ENCODE peak calls at places on chromosomes 13 and 19, in six cellular contexts. One of them, this sample, is unnamed.

GRCh38 chr19:14786421-14786851 is 8.1 kb upstream of the ADGRE2 start:
- DNase-seq in endothelial cell of umbilical vein: no peak
- DNase-seq in transverse colon: no peak
- DNase-seq in H1: no peak
- DNase-seq in upper lobe of left lung: peak
- DNase-seq in breast epithelium: no peak
- DNase-seq in this sample: peak

GRCh38 chr13:43473437-43473836 is 313.3 kb downstream of the ENOX1 start:
- DNase-seq in endothelial cell of umbilical vein: peak
- DNase-seq in transverse colon: no peak
- DNase-seq in H1: no peak
- DNase-seq in upper lobe of left lung: no peak
- DNase-seq in breast epithelium: no peak
- DNase-seq in this sample: no peak

GRCh38 chr19:2235396-2236284 is 489 bp downstream of the PLEKHJ1 start:
- DNase-seq in endothelial cell of umbilical vein: no peak
- DNase-seq in transverse colon: peak
- DNase-seq in H1: no peak
- DNase-seq in upper lobe of left lung: no peak
- DNase-seq in breast epithelium: no peak
- DNase-seq in this sample: no peak

GRCh38 chr13:32010137-32010536 is 21.4 kb upstream of the FRY start:
- DNase-seq in endothelial cell of umbilical vein: no peak
- DNase-seq in transverse colon: no peak
- DNase-seq in H1: no peak
- DNase-seq in upper lobe of left lung: no peak
- DNase-seq in breast epithelium: no peak
- DNase-seq in this sample: no peak

GRCh38 chr13:62293081-62293480 is 877.4 kb upstream of the PCDH20 start:
- DNase-seq in endothelial cell of umbilical vein: no peak
- DNase-seq in transverse colon: no peak
- DNase-seq in H1: no peak
- DNase-seq in upper lobe of left lung: no peak
- DNase-seq in breast epithelium: no peak
- DNase-seq in this sample: no peak

GRCh38 chr19:42362891-42363440 is 27.1 kb downstream of the CNFN start:
- DNase-seq in endothelial cell of umbilical vein: no peak
- DNase-seq in transverse colon: no peak
- DNase-seq in H1: no peak
- DNase-seq in upper lobe of left lung: no peak
- DNase-seq in breast epithelium: no peak
- DNase-seq in this sample: no peak

GRCh38 chr13:37479901-37480300 is 118.7 kb downstream of the POSTN start:
- DNase-seq in endothelial cell of umbilical vein: no peak
- DNase-seq in transverse colon: no peak
- DNase-seq in H1: no peak
- DNase-seq in upper lobe of left lung: no peak
- DNase-seq in breast epithelium: no peak
- DNase-seq in this sample: no peak

GRCh38 chr19:47035127-47035494 is 13.3 kb downstream of the TMEM160 start:
- DNase-seq in endothelial cell of umbilical vein: no peak
- DNase-seq in transverse colon: no peak
- DNase-seq in H1: no peak
- DNase-seq in upper lobe of left lung: no peak
- DNase-seq in breast epithelium: no peak
- DNase-seq in this sample: no peak

GRCh38 chr13:45728759-45729158 is 26.6 kb downstream of the CBY2 start:
- DNase-seq in endothelial cell of umbilical vein: no peak
- DNase-seq in transverse colon: no peak
- DNase-seq in H1: peak
- DNase-seq in upper lobe of left lung: no peak
- DNase-seq in breast epithelium: no peak
- DNase-seq in this sample: peak

GRCh38 chr19:50486823-50487515 is 10.3 kb upstream of the GARIN5A start:
- DNase-seq in endothelial cell of umbilical vein: peak
- DNase-seq in transverse colon: no peak
- DNase-seq in H1: peak
- DNase-seq in upper lobe of left lung: no peak
- DNase-seq in breast epithelium: no peak
- DNase-seq in this sample: no peak

GRCh38 chr19:18895828-18896341 is at the start of gene CERS1:
- DNase-seq in endothelial cell of umbilical vein: no peak
- DNase-seq in transverse colon: no peak
- DNase-seq in H1: no peak
- DNase-seq in upper lobe of left lung: no peak
- DNase-seq in breast epithelium: no peak
- DNase-seq in this sample: no peak

GRCh38 chr19:50549927-50550593 is 18.2 kb downstream of the LRRC4B start:
- DNase-seq in endothelial cell of umbilical vein: no peak
- DNase-seq in transverse colon: no peak
- DNase-seq in H1: no peak
- DNase-seq in upper lobe of left lung: no peak
- DNase-seq in breast epithelium: no peak
- DNase-seq in this sample: no peak

GRCh38 chr13:111216166-111216960 is 101.3 kb downstream of the ARHGEF7 start:
- DNase-seq in endothelial cell of umbilical vein: no peak
- DNase-seq in transverse colon: peak
- DNase-seq in H1: no peak
- DNase-seq in upper lobe of left lung: peak
- DNase-seq in breast epithelium: no peak
- DNase-seq in this sample: peak

GRCh38 chr19:38683393-38684077 is 36.1 kb downstream of the ACTN4 start:
- DNase-seq in endothelial cell of umbilical vein: peak
- DNase-seq in transverse colon: peak
- DNase-seq in H1: peak
- DNase-seq in upper lobe of left lung: no peak
- DNase-seq in breast epithelium: peak
- DNase-seq in this sample: no peak

GRCh38 chr13:38090913-38091312 is 221.3 kb upstream of the TRPC4 start:
- DNase-seq in endothelial cell of umbilical vein: no peak
- DNase-seq in transverse colon: no peak
- DNase-seq in H1: no peak
- DNase-seq in upper lobe of left lung: no peak
- DNase-seq in breast epithelium: no peak
- DNase-seq in this sample: no peak

GRCh38 chr19:30817965-30818364 is 445.8 kb downstream of the ZNF536 start:
- DNase-seq in endothelial cell of umbilical vein: no peak
- DNase-seq in transverse colon: no peak
- DNase-seq in H1: no peak
- DNase-seq in upper lobe of left lung: no peak
- DNase-seq in breast epithelium: no peak
- DNase-seq in this sample: no peak
- TF ChIP-seq POLR2A in endothelial cell of umbilical vein: no peak
- TF ChIP-seq POLR2A in transverse colon: no peak
- TF ChIP-seq POLR2A in H1: no peak
- TF ChIP-seq POLR2A in upper lobe of left lung: no peak
- TF ChIP-seq POLR2A in breast epithelium: no peak
- TF ChIP-seq POLR2A in this sample: no peak

DNA sequence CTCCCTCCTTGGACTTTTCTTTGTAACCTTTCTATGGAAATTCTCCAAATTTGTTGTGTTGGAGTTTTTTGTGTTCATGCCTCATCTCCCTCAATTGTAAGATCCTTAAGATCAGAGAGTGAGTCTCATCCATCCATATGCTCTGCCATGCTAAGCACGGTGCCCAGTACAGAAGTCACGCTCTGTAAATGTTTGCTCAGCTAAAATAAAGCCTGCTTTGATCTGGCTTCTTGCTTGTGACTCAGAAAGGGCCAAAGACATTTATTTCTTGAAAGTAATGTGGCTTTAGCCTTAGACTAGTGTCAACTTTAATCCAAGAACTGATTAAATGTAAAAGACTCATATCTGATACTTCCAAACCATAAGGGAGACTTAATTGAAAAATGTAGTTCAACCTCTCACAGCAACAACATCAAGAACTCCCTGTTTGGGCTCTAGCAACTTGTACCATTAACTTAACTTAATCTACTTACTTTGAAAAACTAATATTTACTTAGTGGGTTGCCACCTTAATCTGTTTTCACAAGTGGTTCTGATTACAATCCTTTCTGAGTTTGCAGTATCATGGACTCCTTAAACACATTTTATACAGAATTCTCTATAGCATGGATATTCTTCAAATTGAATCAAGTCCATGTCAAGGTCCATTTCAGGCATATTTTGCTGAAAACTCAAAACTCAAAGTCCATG is 100.2 kb downstream of the KL start:
- DNase-seq in endothelial cell of umbilical vein: no peak
- DNase-seq in transverse colon: no peak
- DNase-seq in H1: no peak
- DNase-seq in upper lobe of left lung: no peak
- DNase-seq in breast epithelium: no peak
- DNase-seq in this sample: no peak
- TF ChIP-seq POLR2AphosphoS5 in endothelial cell of umbilical vein: no peak
- TF ChIP-seq POLR2AphosphoS5 in transverse colon: no peak
- TF ChIP-seq POLR2AphosphoS5 in H1: no peak
- TF ChIP-seq POLR2AphosphoS5 in upper lobe of left lung: no peak
- TF ChIP-seq POLR2AphosphoS5 in breast epithelium: peak
- TF ChIP-seq POLR2AphosphoS5 in this sample: no peak

GRCh38 chr19:9838324-9838723 is 3.2 kb downstream of the PIN1 start:
- DNase-seq in endothelial cell of umbilical vein: no peak
- DNase-seq in transverse colon: no peak
- DNase-seq in H1: no peak
- DNase-seq in upper lobe of left lung: peak
- DNase-seq in breast epithelium: no peak
- DNase-seq in this sample: no peak

GRCh38 chr19:9836021-9836420 is 903 bp downstream of the PIN1 start:
- DNase-seq in endothelial cell of umbilical vein: no peak
- DNase-seq in transverse colon: no peak
- DNase-seq in H1: no peak
- DNase-seq in upper lobe of left lung: no peak
- DNase-seq in breast epithelium: no peak
- DNase-seq in this sample: no peak

GRCh38 chr19:9834302-9834725 is 804 bp upstream of the PIN1 start:
- DNase-seq in endothelial cell of umbilical vein: no peak
- DNase-seq in transverse colon: no peak
- DNase-seq in H1: no peak
- DNase-seq in upper lobe of left lung: no peak
- DNase-seq in breast epithelium: no peak
- DNase-seq in this sample: no peak

GRCh38 chr19:9835507-9835949 is 410 bp downstream of the PIN1 start:
- DNase-seq in endothelial cell of umbilical vein: no peak
- DNase-seq in transverse colon: peak
- DNase-seq in H1: no peak
- DNase-seq in upper lobe of left lung: no peak
- DNase-seq in breast epithelium: no peak
- DNase-seq in this sample: no peak

DNA sequence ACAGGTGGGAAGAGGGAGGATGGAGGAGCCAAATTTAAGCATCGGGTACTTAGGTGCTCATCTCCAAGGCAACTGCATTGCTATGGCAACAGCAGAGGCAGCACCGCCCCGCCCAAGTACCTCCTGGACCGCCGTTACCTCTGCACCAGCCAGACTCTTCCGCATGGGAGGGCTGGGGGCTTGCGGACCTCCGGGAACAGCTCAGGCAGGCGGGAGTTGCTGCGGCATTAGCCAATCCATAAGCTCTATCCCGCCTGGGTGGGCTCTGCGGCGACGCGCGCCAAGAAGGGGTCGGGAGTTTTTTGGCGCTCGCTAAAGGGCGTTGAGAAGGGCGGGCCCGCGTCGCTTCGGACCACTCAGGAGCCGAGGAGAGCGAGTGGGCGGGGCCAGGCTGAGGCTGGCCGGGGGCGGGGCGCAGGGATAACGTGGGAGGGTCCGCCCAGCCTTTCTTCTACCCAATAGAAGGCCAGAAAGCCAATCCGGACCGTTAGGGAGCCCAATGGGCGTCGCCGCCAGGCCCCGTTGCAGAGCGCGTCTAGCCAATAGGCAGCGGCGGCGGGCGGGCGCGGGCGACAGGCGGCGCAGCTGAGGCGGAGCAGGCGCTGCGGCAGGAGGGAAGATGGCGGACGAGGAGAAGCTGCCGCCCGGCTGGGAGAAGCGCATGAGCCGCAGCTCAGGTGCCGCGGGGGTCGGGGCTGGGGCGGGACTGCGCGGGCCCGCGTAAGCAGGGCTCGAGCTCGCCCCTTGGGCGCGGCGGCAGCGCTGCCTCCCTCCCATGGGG is at the start of gene PIN1:
- DNase-seq in endothelial cell of umbilical vein: peak
- DNase-seq in transverse colon: peak
- DNase-seq in H1: peak
- DNase-seq in upper lobe of left lung: peak
- DNase-seq in breast epithelium: peak
- DNase-seq in this sample: peak
- TF ChIP-seq POLR2A in endothelial cell of umbilical vein: peak
- TF ChIP-seq POLR2A in transverse colon: peak
- TF ChIP-seq POLR2A in H1: peak
- TF ChIP-seq POLR2A in upper lobe of left lung: no peak
- TF ChIP-seq POLR2A in breast epithelium: no peak
- TF ChIP-seq POLR2A in this sample: peak

GRCh38 chr19:10228393-10228792 is 2.7 kb downstream of the S1PR2 start:
- DNase-seq in endothelial cell of umbilical vein: no peak
- DNase-seq in transverse colon: no peak
- DNase-seq in H1: no peak
- DNase-seq in upper lobe of left lung: no peak
- DNase-seq in breast epithelium: no peak
- DNase-seq in this sample: no peak

GRCh38 chr19:10227215-10227971 is 3.7 kb downstream of the S1PR2 start:
- DNase-seq in endothelial cell of umbilical vein: no peak
- DNase-seq in transverse colon: no peak
- DNase-seq in H1: no peak
- DNase-seq in upper lobe of left lung: peak
- DNase-seq in breast epithelium: no peak
- DNase-seq in this sample: no peak

GRCh38 chr19:10226021-10226375 is 5.1 kb downstream of the S1PR2 start:
- DNase-seq in endothelial cell of umbilical vein: no peak
- DNase-seq in transverse colon: no peak
- DNase-seq in H1: no peak
- DNase-seq in upper lobe of left lung: no peak
- DNase-seq in breast epithelium: no peak
- DNase-seq in this sample: no peak

GRCh38 chr19:10224337-10224736 is 6.8 kb downstream of the S1PR2 start:
- DNase-seq in endothelial cell of umbilical vein: no peak
- DNase-seq in transverse colon: no peak
- DNase-seq in H1: no peak
- DNase-seq in upper lobe of left lung: peak
- DNase-seq in breast epithelium: no peak
- DNase-seq in this sample: no peak

DNA sequence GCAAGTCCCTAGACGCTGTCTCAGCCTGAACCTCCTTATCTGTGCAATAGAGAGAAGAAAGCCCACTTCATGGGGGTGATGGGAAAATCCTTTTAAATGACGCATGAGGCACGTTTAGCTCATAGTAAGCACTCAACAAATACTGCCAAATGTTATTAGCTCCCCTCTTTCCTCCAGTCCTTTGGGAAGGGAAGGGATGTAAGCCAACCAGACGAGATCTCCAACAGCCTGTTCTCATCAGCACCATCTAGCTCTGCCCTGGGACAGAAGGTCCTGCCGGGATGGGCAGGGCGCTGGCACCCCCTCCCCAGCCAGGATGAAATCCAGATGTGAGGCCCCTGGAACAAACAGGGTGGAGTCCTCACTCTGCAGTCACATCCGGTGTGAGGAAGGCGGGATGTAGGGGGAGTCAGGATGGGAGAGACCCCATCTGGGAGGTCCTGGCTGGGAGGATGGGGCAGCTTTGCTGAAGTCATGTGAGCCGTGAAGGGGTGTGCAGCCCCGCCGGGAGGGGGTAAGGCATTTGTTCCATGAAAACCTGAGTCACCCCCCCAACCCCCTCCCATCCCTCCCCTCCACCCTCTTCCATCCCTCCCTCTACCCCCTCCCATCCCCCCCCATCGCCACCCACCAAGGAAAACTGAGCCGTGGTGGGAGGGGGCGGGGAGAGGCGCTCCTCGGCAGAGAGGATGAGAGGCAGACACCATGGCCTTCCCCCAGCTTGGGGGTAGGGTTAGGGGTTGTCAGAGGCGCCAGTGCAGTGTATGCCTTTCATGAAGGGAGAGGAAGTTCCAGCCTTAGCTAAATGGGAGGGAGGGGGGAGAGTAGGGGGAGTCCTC is 4.5 kb downstream of the S1PR2 start:
- DNase-seq in endothelial cell of umbilical vein: no peak
- DNase-seq in transverse colon: peak
- DNase-seq in H1: no peak
- DNase-seq in upper lobe of left lung: peak
- DNase-seq in breast epithelium: peak
- DNase-seq in this sample: no peak
- TF ChIP-seq POLR2AphosphoS5 in endothelial cell of umbilical vein: no peak
- TF ChIP-seq POLR2AphosphoS5 in transverse colon: peak
- TF ChIP-seq POLR2AphosphoS5 in H1: no peak
- TF ChIP-seq POLR2AphosphoS5 in upper lobe of left lung: peak
- TF ChIP-seq POLR2AphosphoS5 in breast epithelium: peak
- TF ChIP-seq POLR2AphosphoS5 in this sample: no peak